ENCODE peak calls at places on chromosomes 1 and 21, in eight cellular contexts. C is pulmonary artery endothelial cell; S is GM23248; L is AG04450; H is stimulated activated CD4-positive, alpha-beta T cell treated with anti-CD3 and anti-CD28 coated beads, TNF-alpha, amount 100 ng/mL, for 24 hours; R is stimulated activated effector memory CD8-positive, alpha-beta T cell treated with anti-CD3 and anti-CD28 coated beads, Interleukin-12 subunit alpha, Interleukin-12 subunit beta, amount 100 ng/mL, for 72 hours; J is ELR; M is posterior vena cava. G is an unnamed sample.

GRCh38 chr21:36211660-36212512 is 55.3 kb downstream of the DOP1B start:
- DNase-seq in C (no peak), S (peak), L (peak), H (no peak), R (no peak), J (peak), M (no peak), G (peak)

GRCh38 chr1:9867408-9868243 is 42.4 kb downstream of the CTNNBIP1 start:
- DNase-seq in C (no peak), S (peak), L (peak), H (peak), R (peak), J (peak), M (peak), G (no peak)

GRCh38 chr1:44422161-44422560 is 17.1 kb downstream of the RNF220 start:
- DNase-seq in C (peak), S (no peak), L (no peak), H (no peak), R (no peak), J (no peak), M (no peak), G (no peak)

GRCh38 chr1:59076612-59077011 is 220.3 kb upstream of the FGGY start:
- DNase-seq in C (no peak), S (peak), L (no peak), H (no peak), R (no peak), J (peak), M (no peak), G (no peak)

GRCh38 chr1:20632386-20632785 is 872 bp upstream of the PINK1 start:
- DNase-seq in C (no peak), S (no peak), L (no peak), H (no peak), R (no peak), J (no peak), M (no peak), G (no peak)

GRCh38 chr1:117112063-117112462 is 9.5 kb downstream of the TRIM45 start:
- DNase-seq in C (no peak), S (no peak), L (no peak), H (no peak), R (no peak), J (no peak), M (no peak), G (no peak)

GRCh38 chr1:31216016-31216415 is 23.7 kb downstream of the NKAIN1 start:
- DNase-seq in C (peak), S (peak), L (no peak), H (no peak), R (no peak), J (peak), M (peak), G (no peak)

GRCh38 chr1:207454046-207454964 is at the start of gene CR2:
- DNase-seq in C (no peak), S (peak), L (no peak), H (peak), R (peak), J (peak), M (peak), G (no peak)

GRCh38 chr1:178870944-178871343 is at the start of gene ANGPTL1:
- DNase-seq in C (no peak), S (peak), L (peak), H (no peak), R (no peak), J (peak), M (no peak), G (no peak)

GRCh38 chr1:113536182-113536780 is 146.0 kb downstream of the MAGI3 start:
- DNase-seq in C (no peak), S (peak), L (no peak), H (no peak), R (no peak), J (peak), M (no peak), G (no peak)

GRCh38 chr1:229325401-229325800 is 17.4 kb downstream of the CCSAP start:
- DNase-seq in C (no peak), S (no peak), L (no peak), H (no peak), R (no peak), J (no peak), M (no peak), G (no peak)

GRCh38 chr1:84247425-84248220 is 53.9 kb upstream of the SAMD13 start:
- DNase-seq in C (peak), S (peak), L (peak), H (no peak), R (peak), J (peak), M (no peak), G (no peak)

GRCh38 chr1:208248254-208248935 is 4.2 kb upstream of the PLXNA2 start:
- DNase-seq in C (no peak), S (no peak), L (no peak), H (no peak), R (no peak), J (no peak), M (no peak), G (no peak)

GRCh38 chr1:27678747-27679146 is 6.8 kb upstream of the IFI6 start:
- DNase-seq in C (no peak), S (no peak), L (no peak), H (no peak), R (no peak), J (no peak), M (no peak), G (no peak)

G was measured in epithelial cell of proximal tubule.